ENCODE peak calls at places on chromosomes 11 and 22, in seven cellular contexts. One of them, this sample, is unnamed.

GRCh38 chr22:27399161-27399560 is 402.4 kb downstream of the MN1 start:
- DNase-seq in A549: no peak
- DNase-seq in thyroid gland: no peak
- DNase-seq in H1: no peak
- DNase-seq in IMR-90: no peak
- DNase-seq in spleen: peak
- DNase-seq in transverse colon: no peak
- DNase-seq in this sample: no peak

GRCh38 chr11:28834877-28835276 is 726.7 kb downstream of the METTL15 start:
- DNase-seq in IMR-90: peak
- DNase-seq in H1: no peak
- DNase-seq in A549: no peak
- DNase-seq in spleen: no peak
- DNase-seq in transverse colon: no peak
- DNase-seq in thyroid gland: no peak
- DNase-seq in this sample: no peak

GRCh38 chr22:31969789-31970489 is 25.6 kb downstream of the YWHAH start:
- DNase-seq in A549: peak
- DNase-seq in thyroid gland: peak
- DNase-seq in IMR-90: peak
- DNase-seq in spleen: peak
- DNase-seq in transverse colon: peak
- DNase-seq in H1: peak
- DNase-seq in this sample: peak

GRCh38 chr11:67630230-67630942 is 649 bp upstream of the NUDT8 start:
- DNase-seq in A549: peak
- DNase-seq in transverse colon: peak
- DNase-seq in spleen: peak
- DNase-seq in IMR-90: peak
- DNase-seq in H1: peak
- DNase-seq in thyroid gland: peak
- DNase-seq in this sample: peak

GRCh38 chr11:31652528-31652927 is 143.0 kb downstream of the ELP4 start:
- DNase-seq in spleen: no peak
- DNase-seq in IMR-90: no peak
- DNase-seq in transverse colon: no peak
- DNase-seq in H1: no peak
- DNase-seq in A549: no peak
- DNase-seq in thyroid gland: no peak
- DNase-seq in this sample: no peak

GRCh38 chr11:96361778-96362177 is 18.8 kb upstream of the MAML2 start:
- DNase-seq in spleen: no peak
- DNase-seq in IMR-90: peak
- DNase-seq in A549: no peak
- DNase-seq in transverse colon: no peak
- DNase-seq in thyroid gland: no peak
- DNase-seq in H1: no peak
- DNase-seq in this sample: no peak

GRCh38 chr11:107908211-107908610 is 20.0 kb upstream of the RAB39A start:
- DNase-seq in thyroid gland: no peak
- DNase-seq in spleen: no peak
- DNase-seq in H1: no peak
- DNase-seq in A549: no peak
- DNase-seq in transverse colon: no peak
- DNase-seq in IMR-90: no peak
- DNase-seq in this sample: no peak

GRCh38 chr11:112219476-112220232 is 6.6 kb upstream of the PTS start:
- DNase-seq in transverse colon: peak
- DNase-seq in H1: no peak
- DNase-seq in spleen: peak
- DNase-seq in A549: peak
- DNase-seq in thyroid gland: peak
- DNase-seq in IMR-90: peak
- DNase-seq in this sample: peak

GRCh38 chr11:71946144-71946571 is 17.3 kb downstream of the RNF121 start:
- DNase-seq in transverse colon: no peak
- DNase-seq in spleen: no peak
- DNase-seq in H1: no peak
- DNase-seq in thyroid gland: no peak
- DNase-seq in A549: peak
- DNase-seq in IMR-90: peak
- DNase-seq in this sample: peak

GRCh38 chr11:30392977-30393376 is 70.1 kb downstream of the ARL14EP start:
- DNase-seq in spleen: no peak
- DNase-seq in thyroid gland: peak
- DNase-seq in transverse colon: no peak
- DNase-seq in A549: no peak
- DNase-seq in H1: no peak
- DNase-seq in IMR-90: no peak
- DNase-seq in this sample: no peak

GRCh38 chr11:8717876-8718753 is 35.5 kb downstream of the RPL27A start:
- DNase-seq in H1: no peak
- DNase-seq in A549: no peak
- DNase-seq in thyroid gland: peak
- DNase-seq in spleen: no peak
- DNase-seq in transverse colon: peak
- DNase-seq in IMR-90: peak
- DNase-seq in this sample: peak

GRCh38 chr11:10302744-10303557 is 1.9 kb upstream of the ADM start:
- DNase-seq in thyroid gland: peak
- DNase-seq in H1: no peak
- DNase-seq in A549: no peak
- DNase-seq in spleen: peak
- DNase-seq in IMR-90: peak
- DNase-seq in transverse colon: peak
- DNase-seq in this sample: no peak
- TF ChIP-seq POLR2A in thyroid gland: peak
- TF ChIP-seq POLR2A in H1: peak
- TF ChIP-seq POLR2A in A549: no peak
- TF ChIP-seq POLR2A in spleen: peak
- TF ChIP-seq POLR2A in IMR-90: peak
- TF ChIP-seq POLR2A in transverse colon: peak
- TF ChIP-seq POLR2A in this sample: no peak

GRCh38 chr11:1567052-1567720 is 4.9 kb downstream of the DUSP8 start:
- DNase-seq in thyroid gland: no peak
- DNase-seq in transverse colon: no peak
- DNase-seq in A549: no peak
- DNase-seq in spleen: peak
- DNase-seq in IMR-90: no peak
- DNase-seq in H1: no peak
- DNase-seq in this sample: no peak

GRCh38 chr11:1569251-1569780 is 2.8 kb downstream of the DUSP8 start:
- DNase-seq in H1: no peak
- DNase-seq in spleen: peak
- DNase-seq in A549: no peak
- DNase-seq in thyroid gland: no peak
- DNase-seq in IMR-90: no peak
- DNase-seq in transverse colon: peak
- DNase-seq in this sample: no peak

GRCh38 chr11:1568451-1568911 is 3.6 kb downstream of the DUSP8 start:
- DNase-seq in transverse colon: no peak
- DNase-seq in spleen: peak
- DNase-seq in A549: no peak
- DNase-seq in IMR-90: no peak
- DNase-seq in H1: no peak
- DNase-seq in thyroid gland: no peak
- DNase-seq in this sample: no peak

GRCh38 chr11:1566381-1567051 is 5.6 kb downstream of the DUSP8 start:
- DNase-seq in IMR-90: no peak
- DNase-seq in A549: no peak
- DNase-seq in transverse colon: no peak
- DNase-seq in H1: no peak
- DNase-seq in spleen: peak
- DNase-seq in thyroid gland: no peak
- DNase-seq in this sample: no peak

DNA sequence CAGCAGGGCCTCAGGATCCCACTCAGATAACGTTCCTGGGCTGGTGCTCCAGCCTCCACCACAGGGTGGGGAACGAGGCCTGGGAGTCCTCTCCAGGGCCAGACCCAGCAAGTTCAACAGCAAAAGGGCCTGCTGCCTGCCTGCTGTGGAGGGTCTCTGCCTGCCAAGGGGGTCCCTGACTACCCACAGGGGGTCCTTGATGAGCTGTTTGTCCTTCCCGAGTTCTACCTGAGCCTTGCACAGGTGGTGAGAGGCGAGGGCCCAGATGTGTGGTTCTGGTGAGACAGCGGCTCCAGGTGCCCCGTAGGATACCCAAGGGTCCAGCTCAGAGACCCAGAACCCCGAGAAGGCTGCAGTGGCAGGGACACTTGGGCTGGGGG is 4.4 kb downstream of the DUSP8 start:
- DNase-seq in H1: no peak
- DNase-seq in A549: no peak
- DNase-seq in thyroid gland: no peak
- DNase-seq in transverse colon: no peak
- DNase-seq in IMR-90: no peak
- DNase-seq in spleen: peak
- DNase-seq in this sample: no peak
- TF ChIP-seq POLR2A in H1: no peak
- TF ChIP-seq POLR2A in A549: no peak
- TF ChIP-seq POLR2A in thyroid gland: no peak
- TF ChIP-seq POLR2A in transverse colon: no peak
- TF ChIP-seq POLR2A in IMR-90: no peak
- TF ChIP-seq POLR2A in spleen: no peak
- TF ChIP-seq POLR2A in this sample: no peak

GRCh38 chr11:6681949-6682348 is 1.2 kb downstream of the MRPL17 start:
- DNase-seq in H1: no peak
- DNase-seq in IMR-90: peak
- DNase-seq in spleen: no peak
- DNase-seq in thyroid gland: no peak
- DNase-seq in transverse colon: no peak
- DNase-seq in A549: no peak
- DNase-seq in this sample: no peak

GRCh38 chr11:6682591-6682935 is 577 bp downstream of the MRPL17 start:
- DNase-seq in thyroid gland: no peak
- DNase-seq in A549: no peak
- DNase-seq in IMR-90: no peak
- DNase-seq in transverse colon: no peak
- DNase-seq in H1: no peak
- DNase-seq in spleen: no peak
- DNase-seq in this sample: no peak

GRCh38 chr11:6681505-6681904 is 1.6 kb downstream of the MRPL17 start:
- DNase-seq in A549: no peak
- DNase-seq in IMR-90: no peak
- DNase-seq in H1: no peak
- DNase-seq in thyroid gland: no peak
- DNase-seq in transverse colon: no peak
- DNase-seq in spleen: no peak
- DNase-seq in this sample: no peak

GRCh38 chr11:6686006-6686405 is 2.9 kb upstream of the MRPL17 start:
- DNase-seq in A549: no peak
- DNase-seq in IMR-90: no peak
- DNase-seq in transverse colon: no peak
- DNase-seq in spleen: no peak
- DNase-seq in thyroid gland: no peak
- DNase-seq in H1: no peak
- DNase-seq in this sample: no peak

DNA sequence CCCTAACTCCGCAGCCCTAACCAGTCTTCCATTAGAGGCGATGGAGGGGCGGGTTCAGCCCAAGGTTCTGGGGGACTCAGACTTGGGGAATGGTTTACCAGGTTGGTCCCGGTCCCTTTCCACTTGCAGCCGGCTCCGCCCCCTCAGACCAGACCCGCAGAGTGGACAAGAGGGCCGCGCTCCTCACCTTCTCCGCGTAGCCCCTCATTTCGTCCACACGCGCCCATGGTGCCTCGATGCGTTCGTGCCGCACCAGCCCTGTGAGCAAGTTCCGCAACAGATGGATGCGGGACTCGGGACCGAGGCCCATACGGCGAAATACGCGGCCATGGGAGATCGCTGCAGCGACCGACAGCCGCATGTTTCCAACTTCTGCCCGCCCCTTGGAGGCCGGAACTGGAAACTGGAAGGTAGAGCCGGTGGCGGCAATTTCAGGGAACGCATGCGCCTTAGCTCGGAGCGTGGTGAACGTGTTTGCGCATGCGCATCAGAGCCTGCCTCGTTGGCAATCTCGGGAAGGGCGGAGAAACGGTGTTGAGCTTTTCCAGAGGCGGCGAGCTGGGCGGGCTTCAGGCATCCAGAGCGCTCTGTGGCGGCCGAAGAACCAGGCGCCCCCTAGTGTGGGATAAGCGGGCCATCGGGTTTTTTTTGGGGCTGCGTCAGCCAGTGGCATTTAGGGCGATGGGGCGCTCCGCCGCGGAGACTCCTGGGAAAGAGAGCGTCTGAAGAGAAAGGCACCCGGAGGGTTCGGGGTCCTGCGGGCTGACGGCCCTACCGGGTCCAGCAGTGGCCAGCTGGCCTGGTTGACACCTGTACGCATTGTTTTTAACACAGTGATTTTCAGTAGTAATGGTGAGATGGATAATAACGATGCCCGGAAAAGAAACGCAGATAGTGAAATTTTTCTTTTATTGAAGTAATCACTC is at the start of gene MRPL17:
- DNase-seq in spleen: peak
- DNase-seq in transverse colon: peak
- DNase-seq in H1: peak
- DNase-seq in thyroid gland: peak
- DNase-seq in IMR-90: peak
- DNase-seq in A549: peak
- DNase-seq in this sample: peak
- TF ChIP-seq POLR2A in spleen: peak
- TF ChIP-seq POLR2A in transverse colon: peak
- TF ChIP-seq POLR2A in H1: peak
- TF ChIP-seq POLR2A in thyroid gland: peak
- TF ChIP-seq POLR2A in IMR-90: peak
- TF ChIP-seq POLR2A in A549: peak
- TF ChIP-seq POLR2A in this sample: peak

DNA sequence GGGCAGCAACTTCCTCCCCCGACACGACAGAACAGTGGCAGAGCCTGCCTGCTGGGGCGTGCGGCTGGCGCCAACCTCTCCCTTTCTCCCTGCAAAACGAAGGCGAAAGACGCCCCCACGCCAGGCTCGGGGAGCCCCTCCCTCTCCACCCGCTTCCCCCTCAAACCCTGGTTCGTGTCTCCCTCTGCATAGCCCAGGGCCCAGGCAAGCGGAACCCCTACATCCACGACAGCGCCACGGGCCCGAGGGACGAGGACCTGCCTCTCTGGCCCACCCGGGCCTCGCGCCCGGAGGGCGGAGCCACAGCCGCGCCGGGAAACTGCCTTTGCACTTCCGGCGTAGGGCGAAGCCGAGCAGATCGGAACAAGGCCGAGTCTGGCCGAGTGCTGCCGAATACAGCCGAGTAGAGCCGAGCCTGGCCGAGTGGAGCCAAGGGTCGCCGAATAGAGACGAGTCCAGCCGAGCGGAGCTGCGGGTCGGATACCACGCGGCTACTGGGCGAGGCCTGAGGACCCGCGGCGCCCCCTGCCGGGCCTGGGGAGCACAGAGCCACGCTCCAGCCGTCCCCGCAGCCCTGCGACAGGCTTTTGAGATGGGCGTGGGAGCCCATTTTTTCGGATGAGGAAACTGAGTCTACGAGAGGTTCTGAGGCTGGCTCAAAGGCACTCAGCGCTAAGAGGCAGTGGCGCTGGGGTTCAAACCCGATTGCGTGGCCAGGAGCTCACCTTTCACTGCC is 11.2 kb upstream of the C1QTNF6 start:
- DNase-seq in H1: peak
- DNase-seq in spleen: peak
- DNase-seq in IMR-90: peak
- DNase-seq in transverse colon: peak
- DNase-seq in A549: peak
- DNase-seq in thyroid gland: peak
- DNase-seq in this sample: peak
- TF ChIP-seq POLR2A in H1: no peak
- TF ChIP-seq POLR2A in spleen: peak
- TF ChIP-seq POLR2A in IMR-90: peak
- TF ChIP-seq POLR2A in transverse colon: peak
- TF ChIP-seq POLR2A in A549: peak
- TF ChIP-seq POLR2A in thyroid gland: peak
- TF ChIP-seq POLR2A in this sample: peak